ENCODE peak calls at places on chromosomes 11 and 22, in eight cellular contexts. B, J, S, Z, W, K, D and L are unnamed samples.

GRCh38 chr11:19889531-19889930 is 176.9 kb downstream of the NAV2 start:
- DNase-seq in B (no peak), J (no peak), S (no peak), Z (no peak), W (peak; percentile 25), K (peak; percentile 45), D (no peak), L (no peak)

GRCh38 chr22:23713696-23714595 is 23.1 kb downstream of the RGL4 start:
- DNase-seq in B (no peak), J (no peak), S (no peak), Z (no peak), W (no peak), K (no peak), D (no peak), L (no peak)

GRCh38 chr11:100978442-100978841 is 151.2 kb downstream of the PGR start:
- DNase-seq in B (no peak), J (no peak), S (no peak), Z (no peak), W (no peak), K (no peak), D (no peak), L (no peak)

GRCh38 chr22:40436460-40437431 is 66.4 kb downstream of the SGSM3 start:
- DNase-seq in B (no peak), J (no peak), S (peak; percentile 70), Z (peak; percentile 24), W (peak; percentile 81), K (peak; percentile 53), D (no peak), L (no peak)

GRCh38 chr11:114330373-114330772 is 34.2 kb downstream of the NNMT start:
- DNase-seq in B (no peak), J (no peak), S (no peak), Z (no peak), W (no peak), K (no peak), D (no peak), L (no peak)

GRCh38 chr11:68425866-68426380 is 34.6 kb upstream of the PPP6R3 start:
- DNase-seq in B (no peak), J (no peak), S (no peak), Z (no peak), W (no peak), K (no peak), D (no peak), L (no peak)

GRCh38 chr11:122808494-122808893 is 29.8 kb upstream of the CRTAM start:
- DNase-seq in B (peak; percentile 57), J (no peak), S (no peak), Z (no peak), W (peak; percentile 79), K (peak; percentile 52), D (no peak), L (no peak)

GRCh38 chr11:20483931-20484330 is 96.4 kb downstream of the PRMT3 start:
- DNase-seq in B (no peak), J (no peak), S (no peak), Z (no peak), W (no peak), K (no peak), D (no peak), L (no peak)

GRCh38 chr11:94731921-94732601 is 36.1 kb upstream of the AMOTL1 start:
- DNase-seq in B (peak; percentile 73), J (peak; percentile 16), S (peak; percentile 75), Z (peak; percentile 68), W (peak; percentile 86), K (peak; percentile 93), D (no peak), L (peak; percentile 40)

GRCh38 chr11:107741044-107741823 is 29.4 kb upstream of the SLN start:
- DNase-seq in B (no peak), J (no peak), S (peak; percentile 18), Z (no peak), W (peak; percentile 72), K (no peak), D (no peak), L (no peak)

GRCh38 chr22:32661296-32661695 is 140.2 kb upstream of the TIMP3 start:
- DNase-seq in B (peak; percentile 63), J (no peak), S (no peak), Z (peak; percentile 47), W (peak; percentile 79), K (peak; percentile 82), D (peak; percentile 12), L (no peak)

GRCh38 chr11:122732342-122733300 is 77.1 kb downstream of the UBASH3B start:
- DNase-seq in B (no peak), J (no peak), S (no peak), Z (no peak), W (no peak), K (no peak), D (no peak), L (no peak)

GRCh38 chr11:2690261-2690575 is 9.6 kb downstream of the KCNQ1OT1 start:
- DNase-seq in B (no peak), J (peak; percentile 2), S (no peak), Z (no peak), W (no peak), K (no peak), D (no peak), L (no peak)

GRCh38 chr11:64743591-64744543 is at the start of gene RASGRP2:
- DNase-seq in B (no peak), J (peak; percentile 68), S (peak; percentile 76), Z (no peak), W (peak; percentile 77), K (no peak), D (peak; percentile 73), L (no peak)

GRCh38 chr11:69878144-69878883 is 59.1 kb upstream of the FGF3 start:
- DNase-seq in B (no peak), J (no peak), S (no peak), Z (no peak), W (no peak), K (no peak), D (no peak), L (no peak)

GRCh38 chr11:2887526-2888195 is 2.1 kb upstream of the CDKN1C start:
- DNase-seq in B (no peak), J (no peak), S (no peak), Z (no peak), W (no peak), K (no peak), D (no peak), L (no peak)

GRCh38 chr11:64000026-64000739 is 13.9 kb downstream of the OTUB1 start:
- DNase-seq in B (no peak), J (peak; percentile 73), S (no peak), Z (no peak), W (peak; percentile 76), K (peak; percentile 91), D (peak; percentile 63), L (peak; percentile 85)

GRCh38 chr11:79538775-79539174 is 97.9 kb upstream of the TENM4 start:
- DNase-seq in B (no peak), J (no peak), S (no peak), Z (no peak), W (no peak), K (no peak), D (no peak), L (no peak)

GRCh38 chr11:9568854-9569587 is 4.4 kb upstream of the WEE1 start:
- DNase-seq in B (peak; percentile 71), J (no peak), S (peak; percentile 90), Z (peak; percentile 67), W (peak; percentile 96), K (peak; percentile 62), D (peak; percentile 83), L (no peak)

GRCh38 chr22:40401532-40401931 is 31.1 kb downstream of the SGSM3 start:
- DNase-seq in B (no peak), J (no peak), S (no peak), Z (no peak), W (no peak), K (no peak), D (no peak), L (no peak)

GRCh38 chr11:94077568-94078293 is 50.9 kb upstream of the PANX1 start:
- DNase-seq in B (no peak), J (no peak), S (peak; percentile 1), Z (no peak), W (no peak), K (no peak), D (no peak), L (no peak)

GRCh38 chr11:122803306-122803705 is 35.0 kb upstream of the CRTAM start:
- DNase-seq in B (peak; percentile 72), J (no peak), S (no peak), Z (no peak), W (peak; percentile 38), K (peak; percentile 78), D (no peak), L (no peak)

GRCh38 chr11:118010738-118011461 is 24.7 kb downstream of the IL10RA start:
- DNase-seq in B (no peak), J (peak; percentile 25), S (no peak), Z (no peak), W (no peak), K (no peak), D (peak; percentile 55), L (peak; percentile 28)

GRCh38 chr11:16126361-16126760 is 230.0 kb downstream of the SOX6 start:
- DNase-seq in B (no peak), J (no peak), S (no peak), Z (no peak), W (no peak), K (no peak), D (no peak), L (no peak)

GRCh38 chr22:27215826-27216320 is 558.5 kb downstream of the MIAT start:
- DNase-seq in B (no peak), J (no peak), S (no peak), Z (no peak), W (no peak), K (no peak), D (no peak), L (no peak)

GRCh38 chr11:9004310-9004945 is 627 bp upstream of the NRIP3 start:
- DNase-seq in B (no peak), J (no peak), S (no peak), Z (no peak), W (no peak), K (no peak), D (no peak), L (no peak)

GRCh38 chr22:39416319-39416718 is 16.7 kb downstream of the TAB1 start:
- DNase-seq in B (no peak), J (no peak), S (no peak), Z (no peak), W (peak; percentile 62), K (no peak), D (peak; percentile 83), L (no peak)

GRCh38 chr11:2516276-2517015 is 71.6 kb downstream of the KCNQ1 start:
- DNase-seq in B (no peak), J (no peak), S (no peak), Z (no peak), W (no peak), K (no peak), D (peak; percentile 8), L (no peak)

GRCh38 chr11:93743316-93743715 is 1.8 kb downstream of the C11orf54 start:
- DNase-seq in B (no peak), J (no peak), S (peak; percentile 44), Z (no peak), W (no peak), K (no peak), D (no peak), L (no peak)

GRCh38 chr11:113505541-113506375 is 30.6 kb upstream of the DRD2 start:
- DNase-seq in B (peak; percentile 34), J (peak; percentile 29), S (peak; percentile 2), Z (no peak), W (no peak), K (peak; percentile 69), D (no peak), L (peak; percentile 40)

GRCh38 chr11:103433976-103434375 is 324.8 kb downstream of the DYNC2H1 start:
- DNase-seq in B (no peak), J (no peak), S (no peak), Z (no peak), W (no peak), K (no peak), D (no peak), L (no peak)

GRCh38 chr22:44957267-44957905 is 52.4 kb downstream of the PHF21B start:
- DNase-seq in B (no peak), J (no peak), S (no peak), Z (no peak), W (peak; percentile 19), K (no peak), D (no peak), L (no peak)